ENCODE peak calls at places on chromosomes 12 and 14, in four cellular contexts. G, V, I and J are unnamed samples.
A peak's percentile ranks its signal among the peaks of the same experiment; 100 is the strongest.

GRCh38 chr14:55739967-55740707 is 160.1 kb downstream of the KTN1 start:
- DNase-seq in G (no peak), I (no peak), V (no peak), J (no peak)

GRCh38 chr12:5746020-5746419 is 199.0 kb downstream of the ANO2 start:
- DNase-seq in I (no peak), V (no peak), G (no peak), J (no peak)

GRCh38 chr12:56725723-56726102 is 614 bp upstream of the NACA start:
- DNase-seq in V (no peak), G (no peak), I (no peak), J (no peak)

GRCh38 chr12:91367234-91367849 is 184.7 kb upstream of the DCN start:
- DNase-seq in V (no peak), G (no peak), I (no peak), J (no peak)

GRCh38 chr12:89707992-89708792 is 446 bp downstream of the ATP2B1 start:
- DNase-seq in V (peak; percentile 47), G (peak; percentile 31), I (peak; percentile 72), J (peak; percentile 23)

GRCh38 chr14:91929700-91930099 is 17.8 kb downstream of the FBLN5 start:
- DNase-seq in G (no peak), V (no peak), I (no peak), J (no peak)

GRCh38 chr12:5984873-5985272 is 39.8 kb upstream of the ANO2 start:
- DNase-seq in G (no peak), V (no peak), I (no peak), J (no peak)

GRCh38 chr14:55512421-55512820 is 67.6 kb upstream of the KTN1 start:
- DNase-seq in I (no peak), V (no peak), G (no peak), J (no peak)

GRCh38 chr14:22556021-22556989 is 32.7 kb downstream of the DAD1 start:
- DNase-seq in I (peak; percentile 70), G (peak; percentile 99), V (peak; percentile 94), J (peak; percentile 41)

GRCh38 chr14:33432407-33433023 is 493.8 kb downstream of the NPAS3 start:
- DNase-seq in I (no peak), G (no peak), V (no peak), J (peak; percentile 15)

GRCh38 chr12:10736460-10736859 is 13.3 kb upstream of the YBX3 start:
- DNase-seq in V (no peak), I (no peak), G (no peak), J (no peak)

GRCh38 chr12:26226629-26227375 is 31.4 kb downstream of the SSPN start:
- DNase-seq in I (peak; percentile 57), G (no peak), V (no peak), J (peak; percentile 58)

GRCh38 chr12:122499991-122500684 is 594 bp downstream of the ZCCHC8 start:
- DNase-seq in G (peak; percentile 48), V (peak; percentile 42), I (peak; percentile 81), J (peak; percentile 69)

GRCh38 chr14:68631691-68632590 is 160.9 kb downstream of the ZFP36L1 start:
- DNase-seq in I (no peak), G (no peak), V (no peak), J (peak; percentile 20)

GRCh38 chr14:68631058-68631690 is 161.7 kb downstream of the ZFP36L1 start:
- DNase-seq in I (no peak), G (no peak), V (no peak), J (no peak)

GRCh38 chr14:68628605-68629310 is 164.1 kb downstream of the ZFP36L1 start:
- DNase-seq in I (peak; percentile 67), G (peak; percentile 50), V (peak; percentile 36), J (no peak)

GRCh38 chr14:68630611-68631013 is 162.3 kb downstream of the ZFP36L1 start:
- DNase-seq in I (no peak), V (no peak), G (no peak), J (no peak)

DNA sequence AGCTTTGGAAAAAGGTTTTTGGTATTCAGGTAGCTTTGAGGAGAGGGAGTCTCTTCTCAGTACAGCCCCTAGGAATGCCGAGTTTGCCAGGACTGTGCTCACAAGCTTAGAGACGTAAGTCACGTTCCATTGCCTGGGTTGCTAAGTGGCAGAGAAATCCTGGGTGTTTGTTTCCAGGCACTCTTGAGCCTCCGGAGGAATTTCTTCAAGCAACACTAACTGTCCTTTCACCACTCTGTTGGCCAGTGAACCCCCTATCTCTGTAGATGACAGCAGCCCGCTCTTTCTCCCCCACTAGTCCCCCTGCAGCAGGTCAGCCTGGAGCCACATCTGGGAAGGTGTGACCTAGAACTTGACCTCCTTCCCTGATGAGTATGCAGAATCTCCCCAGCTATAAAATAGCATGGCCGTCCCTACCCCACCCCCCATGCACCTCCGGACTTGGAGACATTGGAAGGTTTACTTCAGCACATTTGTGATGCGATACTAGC is 162.7 kb downstream of the ZFP36L1 start:
- DNase-seq in G (no peak), V (no peak), I (no peak), J (no peak)
- H3K4me1 ChIP-seq in G (peaks cover 12% of the 10 kb centered on the region), V (peaks cover 16% of the 10 kb centered on the region), I (no peaks in the 10 kb centered on the region), J (peaks cover 7% of the 10 kb centered on the region)

GRCh38 chr12:77228376-77228775 is 163.0 kb upstream of the E2F7 start:
- DNase-seq in G (no peak), I (no peak), V (no peak), J (no peak)
- H3K9me3 ChIP-seq in G (no peaks in the 10 kb centered on the region), I (no peaks in the 10 kb centered on the region), V (no peaks in the 10 kb centered on the region), J (no peaks in the 10 kb centered on the region)

GRCh38 chr14:32192712-32193373 is 9.0 kb upstream of the RNU6-7 start:
- DNase-seq in I (no peak), V (no peak), G (no peak), J (no peak)
- H3K4me1 ChIP-seq in I (no peaks in the 10 kb centered on the region), V (no peaks in the 10 kb centered on the region), G (no peaks in the 10 kb centered on the region), J (no peaks in the 10 kb centered on the region)

GRCh38 chr12:128970941-128971340 is 117.7 kb downstream of the GLT1D1 start:
- DNase-seq in I (no peak), V (no peak), G (no peak), J (no peak)
- H3K9me3 ChIP-seq in I (no peaks in the 10 kb centered on the region), V (no peaks in the 10 kb centered on the region), G (no peaks in the 10 kb centered on the region), J (no peaks in the 10 kb centered on the region)

GRCh38 chr14:68342216-68342615 is 450.7 kb downstream of the ZFP36L1 start:
- DNase-seq in V (no peak), I (no peak), G (no peak), J (no peak)
- H3K4me1 ChIP-seq in V (no peaks in the 10 kb centered on the region), I (no peaks in the 10 kb centered on the region), G (peaks cover 16% of the 10 kb centered on the region), J (no peaks in the 10 kb centered on the region)